ENCODE peak calls at places on chromosomes 1 and 21, in seven cellular contexts. One of them, this sample, is unnamed.

GRCh38 chr1:223089250-223089649 is 53.8 kb downstream of the TLR5 start:
- ATAC-seq in heart left ventricle: no peak
- ATAC-seq in psoas muscle: no peak
- ATAC-seq in lung: no peak
- ATAC-seq in central memory CD8-positive, alpha-beta T cell: no peak
- ATAC-seq in activated CD4-positive, CD25-positive, alpha-beta regulatory T cell treated with anti-CD3 and anti-CD28 coated beads, Interleukin-2, amount 50 U/mL, for 24 hours: no peak
- ATAC-seq in stimulated activated effector memory CD8-positive, alpha-beta T cell treated with anti-CD3 and anti-CD28 coated beads, Interleukin-12 subunit alpha, Interleukin-12 subunit beta, amount 100 ng/mL, for 72 hours: no peak
- ATAC-seq in this sample: no peak

GRCh38 chr21:35525443-35525842 is 476.3 kb upstream of the RUNX1 start:
- ATAC-seq in psoas muscle: no peak
- ATAC-seq in stimulated activated effector memory CD8-positive, alpha-beta T cell treated with anti-CD3 and anti-CD28 coated beads, Interleukin-12 subunit alpha, Interleukin-12 subunit beta, amount 100 ng/mL, for 72 hours: peak
- ATAC-seq in heart left ventricle: no peak
- ATAC-seq in activated CD4-positive, CD25-positive, alpha-beta regulatory T cell treated with anti-CD3 and anti-CD28 coated beads, Interleukin-2, amount 50 U/mL, for 24 hours: peak
- ATAC-seq in lung: no peak
- ATAC-seq in central memory CD8-positive, alpha-beta T cell: no peak
- ATAC-seq in this sample: peak

GRCh38 chr1:156602557-156602993 is 1.3 kb upstream of the GPATCH4 start:
- ATAC-seq in stimulated activated effector memory CD8-positive, alpha-beta T cell treated with anti-CD3 and anti-CD28 coated beads, Interleukin-12 subunit alpha, Interleukin-12 subunit beta, amount 100 ng/mL, for 72 hours: no peak
- ATAC-seq in psoas muscle: no peak
- ATAC-seq in central memory CD8-positive, alpha-beta T cell: no peak
- ATAC-seq in heart left ventricle: no peak
- ATAC-seq in lung: no peak
- ATAC-seq in activated CD4-positive, CD25-positive, alpha-beta regulatory T cell treated with anti-CD3 and anti-CD28 coated beads, Interleukin-2, amount 50 U/mL, for 24 hours: no peak
- ATAC-seq in this sample: no peak

GRCh38 chr1:55286851-55287602 is 71.9 kb upstream of the USP24 start:
- ATAC-seq in psoas muscle: no peak
- ATAC-seq in stimulated activated effector memory CD8-positive, alpha-beta T cell treated with anti-CD3 and anti-CD28 coated beads, Interleukin-12 subunit alpha, Interleukin-12 subunit beta, amount 100 ng/mL, for 72 hours: peak
- ATAC-seq in central memory CD8-positive, alpha-beta T cell: no peak
- ATAC-seq in activated CD4-positive, CD25-positive, alpha-beta regulatory T cell treated with anti-CD3 and anti-CD28 coated beads, Interleukin-2, amount 50 U/mL, for 24 hours: peak
- ATAC-seq in lung: no peak
- ATAC-seq in heart left ventricle: no peak
- ATAC-seq in this sample: peak

GRCh38 chr1:11999236-11999635 is 19.0 kb downstream of the MFN2 start:
- ATAC-seq in stimulated activated effector memory CD8-positive, alpha-beta T cell treated with anti-CD3 and anti-CD28 coated beads, Interleukin-12 subunit alpha, Interleukin-12 subunit beta, amount 100 ng/mL, for 72 hours: no peak
- ATAC-seq in psoas muscle: no peak
- ATAC-seq in heart left ventricle: no peak
- ATAC-seq in lung: no peak
- ATAC-seq in central memory CD8-positive, alpha-beta T cell: no peak
- ATAC-seq in activated CD4-positive, CD25-positive, alpha-beta regulatory T cell treated with anti-CD3 and anti-CD28 coated beads, Interleukin-2, amount 50 U/mL, for 24 hours: no peak
- ATAC-seq in this sample: no peak

GRCh38 chr1:85202092-85202863 is 1.5 kb upstream of the SYDE2 start:
- ATAC-seq in stimulated activated effector memory CD8-positive, alpha-beta T cell treated with anti-CD3 and anti-CD28 coated beads, Interleukin-12 subunit alpha, Interleukin-12 subunit beta, amount 100 ng/mL, for 72 hours: peak
- ATAC-seq in psoas muscle: peak
- ATAC-seq in heart left ventricle: no peak
- ATAC-seq in activated CD4-positive, CD25-positive, alpha-beta regulatory T cell treated with anti-CD3 and anti-CD28 coated beads, Interleukin-2, amount 50 U/mL, for 24 hours: no peak
- ATAC-seq in lung: no peak
- ATAC-seq in central memory CD8-positive, alpha-beta T cell: peak
- ATAC-seq in this sample: no peak

GRCh38 chr1:80531182-80531581 is 1269.6 kb upstream of the ADGRL2 start:
- ATAC-seq in stimulated activated effector memory CD8-positive, alpha-beta T cell treated with anti-CD3 and anti-CD28 coated beads, Interleukin-12 subunit alpha, Interleukin-12 subunit beta, amount 100 ng/mL, for 72 hours: no peak
- ATAC-seq in heart left ventricle: no peak
- ATAC-seq in lung: no peak
- ATAC-seq in activated CD4-positive, CD25-positive, alpha-beta regulatory T cell treated with anti-CD3 and anti-CD28 coated beads, Interleukin-2, amount 50 U/mL, for 24 hours: no peak
- ATAC-seq in psoas muscle: no peak
- ATAC-seq in central memory CD8-positive, alpha-beta T cell: no peak
- ATAC-seq in this sample: no peak

GRCh38 chr1:54846716-54847284 is 40.2 kb downstream of the DHCR24 start:
- ATAC-seq in psoas muscle: no peak
- ATAC-seq in lung: no peak
- ATAC-seq in activated CD4-positive, CD25-positive, alpha-beta regulatory T cell treated with anti-CD3 and anti-CD28 coated beads, Interleukin-2, amount 50 U/mL, for 24 hours: no peak
- ATAC-seq in central memory CD8-positive, alpha-beta T cell: no peak
- ATAC-seq in stimulated activated effector memory CD8-positive, alpha-beta T cell treated with anti-CD3 and anti-CD28 coated beads, Interleukin-12 subunit alpha, Interleukin-12 subunit beta, amount 100 ng/mL, for 72 hours: no peak
- ATAC-seq in heart left ventricle: no peak
- ATAC-seq in this sample: no peak

GRCh38 chr1:204426035-204426436 is 14.4 kb upstream of the PPP1R15B start:
- ATAC-seq in lung: no peak
- ATAC-seq in heart left ventricle: peak
- ATAC-seq in central memory CD8-positive, alpha-beta T cell: no peak
- ATAC-seq in psoas muscle: peak
- ATAC-seq in activated CD4-positive, CD25-positive, alpha-beta regulatory T cell treated with anti-CD3 and anti-CD28 coated beads, Interleukin-2, amount 50 U/mL, for 24 hours: peak
- ATAC-seq in stimulated activated effector memory CD8-positive, alpha-beta T cell treated with anti-CD3 and anti-CD28 coated beads, Interleukin-12 subunit alpha, Interleukin-12 subunit beta, amount 100 ng/mL, for 72 hours: peak
- ATAC-seq in this sample: peak

GRCh38 chr1:18199462-18199861 is 91.9 kb downstream of the IGSF21 start:
- ATAC-seq in central memory CD8-positive, alpha-beta T cell: no peak
- ATAC-seq in lung: no peak
- ATAC-seq in heart left ventricle: no peak
- ATAC-seq in activated CD4-positive, CD25-positive, alpha-beta regulatory T cell treated with anti-CD3 and anti-CD28 coated beads, Interleukin-2, amount 50 U/mL, for 24 hours: no peak
- ATAC-seq in stimulated activated effector memory CD8-positive, alpha-beta T cell treated with anti-CD3 and anti-CD28 coated beads, Interleukin-12 subunit alpha, Interleukin-12 subunit beta, amount 100 ng/mL, for 72 hours: no peak
- ATAC-seq in psoas muscle: no peak
- ATAC-seq in this sample: no peak

GRCh38 chr1:207097871-207098324 is 6.1 kb upstream of the C4BPA start:
- ATAC-seq in psoas muscle: no peak
- ATAC-seq in lung: no peak
- ATAC-seq in activated CD4-positive, CD25-positive, alpha-beta regulatory T cell treated with anti-CD3 and anti-CD28 coated beads, Interleukin-2, amount 50 U/mL, for 24 hours: peak
- ATAC-seq in stimulated activated effector memory CD8-positive, alpha-beta T cell treated with anti-CD3 and anti-CD28 coated beads, Interleukin-12 subunit alpha, Interleukin-12 subunit beta, amount 100 ng/mL, for 72 hours: peak
- ATAC-seq in heart left ventricle: no peak
- ATAC-seq in central memory CD8-positive, alpha-beta T cell: no peak
- ATAC-seq in this sample: peak

GRCh38 chr1:6889875-6890480 is 104.7 kb downstream of the CAMTA1 start:
- ATAC-seq in activated CD4-positive, CD25-positive, alpha-beta regulatory T cell treated with anti-CD3 and anti-CD28 coated beads, Interleukin-2, amount 50 U/mL, for 24 hours: peak
- ATAC-seq in heart left ventricle: peak
- ATAC-seq in psoas muscle: peak
- ATAC-seq in central memory CD8-positive, alpha-beta T cell: no peak
- ATAC-seq in lung: no peak
- ATAC-seq in stimulated activated effector memory CD8-positive, alpha-beta T cell treated with anti-CD3 and anti-CD28 coated beads, Interleukin-12 subunit alpha, Interleukin-12 subunit beta, amount 100 ng/mL, for 72 hours: peak
- ATAC-seq in this sample: peak

GRCh38 chr1:58975888-58976287 is 192.0 kb upstream of the JUN start:
- ATAC-seq in heart left ventricle: no peak
- ATAC-seq in activated CD4-positive, CD25-positive, alpha-beta regulatory T cell treated with anti-CD3 and anti-CD28 coated beads, Interleukin-2, amount 50 U/mL, for 24 hours: no peak
- ATAC-seq in stimulated activated effector memory CD8-positive, alpha-beta T cell treated with anti-CD3 and anti-CD28 coated beads, Interleukin-12 subunit alpha, Interleukin-12 subunit beta, amount 100 ng/mL, for 72 hours: no peak
- ATAC-seq in lung: no peak
- ATAC-seq in central memory CD8-positive, alpha-beta T cell: no peak
- ATAC-seq in psoas muscle: no peak
- ATAC-seq in this sample: no peak

GRCh38 chr1:183218039-183218618 is 32.1 kb downstream of the LAMC2 start:
- ATAC-seq in heart left ventricle: peak
- ATAC-seq in central memory CD8-positive, alpha-beta T cell: no peak
- ATAC-seq in psoas muscle: peak
- ATAC-seq in activated CD4-positive, CD25-positive, alpha-beta regulatory T cell treated with anti-CD3 and anti-CD28 coated beads, Interleukin-2, amount 50 U/mL, for 24 hours: no peak
- ATAC-seq in lung: no peak
- ATAC-seq in stimulated activated effector memory CD8-positive, alpha-beta T cell treated with anti-CD3 and anti-CD28 coated beads, Interleukin-12 subunit alpha, Interleukin-12 subunit beta, amount 100 ng/mL, for 72 hours: no peak
- ATAC-seq in this sample: no peak